ENCODE peak calls at places on chromosomes 12 and 14, in four cellular contexts. F is cardiac muscle cell, C is SJSA1, E is ovary. B is an unnamed sample. For H3K36me3, the result is how much of the 10 kb centered on the place peaks cover.

GRCh38 chr14:67934087-67934486 is 114.5 kb downstream of the RAD51B start:
- DNase-seq in C (no peak), F (peak), E (peak), B (no peak)

GRCh38 chr14:54294802-54295201 is 102.0 kb upstream of the CDKN3 start:
- DNase-seq in C (no peak), F (no peak), E (no peak), B (no peak)

GRCh38 chr12:45415393-45415817 is 199.5 kb downstream of the ANO6 start:
- DNase-seq in C (peak), F (no peak), E (no peak), B (peak)

GRCh38 chr14:35287481-35288013 is 4.6 kb upstream of the PSMA6 start:
- DNase-seq in E (no peak), F (no peak), C (no peak), B (no peak)

GRCh38 chr12:79326225-79326624 is 364.5 kb downstream of the PAWR start:
- DNase-seq in F (no peak), E (no peak), C (no peak), B (no peak)

GRCh38 chr12:132393991-132394949 is 64.9 kb upstream of the GALNT9 start:
- DNase-seq in E (peak), C (no peak), F (no peak), B (no peak)

GRCh38 chr14:94466706-94467370 is 9.2 kb downstream of the SERPINA9 start:
- DNase-seq in C (no peak), F (no peak), E (no peak), B (no peak)

GRCh38 chr14:92135269-92135668 is 13.5 kb downstream of the CPSF2 start:
- DNase-seq in E (no peak), F (peak), C (no peak), B (no peak)

GRCh38 chr14:77124345-77125274 is 17.0 kb downstream of the ZDHHC22 start:
- DNase-seq in E (peak), C (no peak), F (peak), B (no peak)

GRCh38 chr12:101619026-101619827 is 24.5 kb downstream of the MYBPC1 start:
- DNase-seq in E (no peak), C (no peak), F (no peak), B (no peak)

GRCh38 chr12:818733-819132 is 66.4 kb downstream of the WNK1 start:
- DNase-seq in C (no peak), F (no peak), E (no peak), B (no peak)

GRCh38 chr12:94172973-94173372 is 24.6 kb downstream of the PLXNC1 start:
- DNase-seq in C (no peak), F (no peak), E (no peak), B (peak)

GRCh38 chr12:59383426-59383822 is 212.4 kb upstream of the SLC16A7 start:
- DNase-seq in F (no peak), C (no peak), E (no peak), B (peak)

GRCh38 chr14:35268946-35269345 is 23.2 kb upstream of the PSMA6 start:
- DNase-seq in E (no peak), F (no peak), C (no peak), B (no peak)

GRCh38 chr12:40351976-40352375 is 127.2 kb downstream of the LRRK2 start:
- DNase-seq in E (no peak), C (no peak), F (no peak), B (no peak)

GRCh38 chr12:46442239-46442638 is 69.7 kb upstream of the SLC38A2 start:
- DNase-seq in E (no peak), C (no peak), F (no peak), B (no peak)

GRCh38 chr14:70073924-70074566 is 114.7 kb downstream of the SLC8A3 start:
- DNase-seq in C (peak), E (no peak), F (peak), B (no peak)

GRCh38 chr12:45833401-45833800 is 103.9 kb downstream of the ARID2 start:
- DNase-seq in F (peak), C (no peak), E (no peak), B (no peak)

GRCh38 chr14:76773188-76773885 is 12.1 kb downstream of the VASH1 start:
- DNase-seq in E (peak), F (no peak), C (peak), B (peak)

GRCh38 chr12:83190631-83191390 is 504.1 kb downstream of the TMTC2 start:
- DNase-seq in E (no peak), F (no peak), C (no peak), B (no peak)

GRCh38 chr12:9103050-9103854 is 12.5 kb downstream of the A2M start:
- DNase-seq in E (no peak), F (no peak), C (no peak), B (no peak)

GRCh38 chr12:40063424-40063823 is 42.5 kb downstream of the SLC2A13 start:
- DNase-seq in F (peak), C (no peak), E (no peak), B (no peak)

GRCh38 chr14:22314183-22314820 is 274.7 kb downstream of the DAD1 start:
- DNase-seq in F (peak), E (no peak), C (no peak), B (no peak)

GRCh38 chr14:99445916-99446315 is 34.7 kb downstream of the SETD3 start:
- DNase-seq in C (no peak), F (no peak), E (no peak), B (no peak)

GRCh38 chr14:74539503-74539902 is 45.9 kb downstream of the ISCA2 start:
- DNase-seq in C (no peak), F (no peak), E (no peak), B (no peak)

GRCh38 chr12:121753844-121754264 is 39.6 kb downstream of the RHOF start:
- DNase-seq in C (no peak), E (no peak), F (no peak), B (no peak)

GRCh38 chr12:46886541-46887041 is 60.8 kb upstream of the SLC38A4 start:
- DNase-seq in C (peak), F (no peak), E (no peak), B (no peak)

GRCh38 chr12:21546721-21547120 is 20.6 kb downstream of the SPX start:
- DNase-seq in F (no peak), E (no peak), C (no peak), B (no peak)

DNA sequence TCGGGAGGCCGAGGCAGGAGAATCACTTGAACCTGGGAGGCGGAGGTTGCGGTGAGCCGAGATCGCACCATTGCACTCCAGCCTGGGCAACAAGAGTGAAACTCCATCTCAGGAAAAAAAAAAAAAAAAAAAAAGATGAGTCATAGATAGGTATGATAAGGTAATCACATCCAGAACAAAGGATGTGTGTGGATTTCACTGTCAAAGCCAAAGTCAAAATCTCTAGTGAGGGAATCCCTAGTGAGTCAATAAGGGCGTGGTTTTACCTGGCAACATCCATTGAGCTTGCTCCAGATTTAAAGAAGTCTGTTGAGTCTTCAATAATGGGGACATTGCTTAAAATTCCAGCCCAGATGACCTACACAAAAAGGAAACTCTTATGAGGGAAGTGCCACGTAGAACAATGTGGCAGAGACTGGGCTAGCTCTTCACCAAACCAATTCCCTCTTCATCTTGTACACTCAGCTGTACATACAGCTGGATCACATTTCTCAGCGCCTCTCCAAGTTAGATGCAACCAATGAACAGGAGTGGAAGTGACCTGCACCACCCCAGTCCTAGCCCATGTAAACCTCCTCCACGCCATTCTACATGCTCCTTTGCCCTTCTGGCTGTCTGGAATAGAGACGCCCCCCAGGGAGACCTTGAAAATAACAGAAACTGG is 23.4 kb downstream of the ALDH1L2 start:
- DNase-seq in F (no peak), E (no peak), C (no peak), B (no peak)
- H3K36me3 ChIP-seq in F (under half), E (under half), C (under half), B (under half)

GRCh38 chr14:33943081-33943480 is 7.8 kb downstream of the EGLN3 start:
- DNase-seq in C (no peak), E (no peak), F (peak), B (no peak)

GRCh38 chr14:33943484-33943883 is 7.4 kb downstream of the EGLN3 start:
- DNase-seq in F (no peak), E (no peak), C (no peak), B (no peak)

GRCh38 chr14:33941727-33942126 is 9.1 kb downstream of the EGLN3 start:
- DNase-seq in C (no peak), E (no peak), F (no peak), B (no peak)

GRCh38 chr14:33938131-33938949 is 12.5 kb downstream of the EGLN3 start:
- DNase-seq in C (peak), F (peak), E (peak), B (no peak)

GRCh38 chr14:33940561-33941011 is 10.3 kb downstream of the EGLN3 start:
- DNase-seq in E (no peak), C (no peak), F (no peak), B (no peak)
- H3K36me3 ChIP-seq in E (under half), C (under half), F (under half), B (under half)

GRCh38 chr12:117298191-117298590 is 63.2 kb downstream of the NOS1 start:
- DNase-seq in E (no peak), C (no peak), F (no peak), B (no peak)
- H3K36me3 ChIP-seq in E (under half), C (under half), F (under half), B (under half)

DNA sequence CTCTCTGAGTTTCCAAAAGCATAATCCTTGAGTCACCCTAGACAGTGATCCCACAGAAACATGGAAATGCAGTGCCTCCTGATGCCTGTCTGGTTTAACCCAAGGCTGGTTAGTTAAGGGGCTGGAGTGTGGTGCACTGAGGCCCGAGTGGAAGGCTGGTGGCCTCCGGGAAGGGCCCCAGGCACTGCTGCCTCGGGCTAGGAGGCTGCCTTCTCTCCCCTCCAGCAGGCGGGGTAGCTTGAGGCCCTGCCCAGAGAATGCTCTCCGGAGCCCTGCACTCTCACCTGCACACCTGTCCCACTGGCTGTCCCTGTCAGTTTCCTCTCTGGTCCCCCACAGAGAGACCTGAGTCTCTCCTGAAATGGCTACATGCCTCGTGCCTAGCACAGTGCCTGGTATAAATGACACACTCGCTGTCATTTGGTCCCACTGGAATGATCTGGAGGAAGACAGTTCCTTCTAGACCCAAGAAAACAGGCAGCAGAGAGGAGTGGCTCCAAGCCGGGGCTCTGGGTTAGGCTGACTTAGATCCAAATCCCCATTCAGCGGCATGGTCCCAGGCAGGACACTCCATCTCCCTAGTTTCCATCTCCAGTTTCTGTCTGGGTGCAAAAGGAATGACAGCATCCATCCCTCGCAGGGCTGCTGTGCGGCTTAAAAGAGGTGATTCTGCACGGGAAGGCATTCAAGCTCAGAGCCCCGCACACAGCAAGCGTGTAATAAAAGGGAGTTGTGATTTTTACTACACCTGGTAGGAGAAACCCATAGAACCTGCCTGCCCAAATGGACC is 54.0 kb downstream of the RBM19 start:
- DNase-seq in F (no peak), C (peak), E (no peak), B (no peak)
- H3K36me3 ChIP-seq in F (under half), C (half or more), E (under half), B (under half)

GRCh38 chr12:6941786-6942185 is 1.8 kb upstream of the RNU7-1 start:
- DNase-seq in E (no peak), C (no peak), F (no peak), B (no peak)
- H3K36me3 ChIP-seq in E (under half), C (half or more), F (under half), B (under half)

GRCh38 chr14:102344084-102344483 is 18.6 kb downstream of the CINP start:
- DNase-seq in E (no peak), F (no peak), C (no peak), B (no peak)

GRCh38 chr14:102346645-102347044 is 16.0 kb downstream of the CINP start:
- DNase-seq in C (no peak), E (no peak), F (no peak), B (no peak)

GRCh38 chr14:102344485-102344884 is 18.2 kb downstream of the CINP start:
- DNase-seq in E (no peak), F (no peak), C (no peak), B (no peak)

GRCh38 chr14:102342238-102342637 is 20.5 kb downstream of the CINP start:
- DNase-seq in C (no peak), E (no peak), F (no peak), B (no peak)

DNA sequence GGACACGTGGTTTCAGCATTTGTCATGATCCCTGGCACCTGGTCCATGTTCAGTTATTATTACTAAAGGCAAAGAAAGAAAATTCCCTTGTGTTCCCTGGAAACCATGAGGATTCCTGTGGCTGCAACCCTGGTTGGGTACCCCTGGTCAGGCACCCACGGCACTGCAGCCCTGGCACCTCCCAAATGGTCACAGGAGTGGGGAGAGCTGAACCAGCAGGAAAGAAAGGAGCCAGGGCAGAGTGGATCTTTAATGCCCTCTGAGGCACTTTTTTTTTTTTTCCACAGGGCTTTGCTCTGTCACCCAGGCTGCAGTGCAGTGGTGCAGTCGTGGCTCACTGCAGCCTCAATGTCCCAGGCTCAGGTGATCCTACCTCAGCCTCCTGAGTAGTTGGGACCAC is 17.5 kb downstream of the CINP start:
- DNase-seq in F (no peak), E (no peak), C (no peak), B (no peak)
- H3K36me3 ChIP-seq in F (under half), E (under half), C (half or more), B (under half)

GRCh38 chr14:56570295-56570694 is 9.3 kb upstream of the TMEM260 start:
- DNase-seq in E (no peak), C (no peak), F (no peak), B (no peak)

GRCh38 chr14:56569174-56569573 is 10.4 kb upstream of the TMEM260 start:
- DNase-seq in E (no peak), C (no peak), F (no peak), B (no peak)
- H3K36me3 ChIP-seq in E (under half), C (under half), F (under half), B (under half)

GRCh38 chr12:48092606-48093005 is 13.3 kb downstream of the SENP1 start:
- DNase-seq in C (no peak), F (no peak), E (no peak), B (no peak)
- H3K36me3 ChIP-seq in C (half or more), F (under half), E (under half), B (under half)

GRCh38 chr12:30729547-30729946 is 25.2 kb downstream of the CAPRIN2 start:
- DNase-seq in C (no peak), E (no peak), F (no peak), B (no peak)

GRCh38 chr12:30739020-30739419 is 15.7 kb downstream of the CAPRIN2 start:
- DNase-seq in F (no peak), C (no peak), E (no peak), B (no peak)

GRCh38 chr12:30730011-30730410 is 24.7 kb downstream of the CAPRIN2 start:
- DNase-seq in C (no peak), E (no peak), F (no peak), B (no peak)

DNA sequence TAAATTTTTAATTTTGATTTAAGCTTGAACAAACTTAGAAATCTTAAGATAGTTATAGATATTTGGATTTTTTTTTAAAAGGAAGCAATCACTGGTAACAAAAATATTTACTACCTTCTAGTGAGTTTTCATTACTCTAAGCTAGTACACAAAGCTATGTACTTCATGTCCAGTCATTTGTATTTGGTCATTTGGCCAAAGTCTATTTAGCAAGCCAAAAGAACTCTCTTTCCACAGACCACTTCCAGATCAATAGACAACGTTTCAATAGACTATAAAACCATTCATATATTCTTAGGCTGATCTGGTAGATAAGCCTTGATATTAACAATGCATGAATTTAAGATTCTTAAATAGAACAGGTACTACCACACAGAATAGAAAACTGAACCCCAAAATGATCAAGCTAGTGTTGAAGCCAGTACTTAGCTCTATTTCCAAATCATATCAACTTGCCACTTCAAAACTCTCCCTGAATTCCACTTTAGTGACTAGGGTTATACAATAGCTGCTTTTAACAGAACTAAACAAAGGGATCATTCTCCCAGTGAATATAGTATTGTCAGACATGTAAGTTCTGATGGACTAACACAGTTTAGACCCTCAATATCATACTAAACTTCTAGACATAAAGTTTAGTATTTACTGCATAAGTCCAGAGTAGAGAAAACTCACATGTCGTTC is 21.7 kb downstream of the CAPRIN2 start:
- DNase-seq in F (no peak), C (no peak), E (no peak), B (no peak)
- H3K36me3 ChIP-seq in F (under half), C (half or more), E (under half), B (under half)

B was measured in BJ.